ENCODE peak calls at places on chromosome 4, in four cellular contexts. One of them, this sample, is unnamed.

GRCh38 chr4:69874507-69874906 is 14.6 kb upstream of the SULT1E1 start:
- DNase-seq in adipocyte: no peak
- DNase-seq in right atrium auricular region: no peak
- DNase-seq in brain microvascular endothelial cell: no peak
- DNase-seq in this sample: no peak

GRCh38 chr4:96347582-96347981 is 507.7 kb downstream of the PDHA2 start:
- DNase-seq in brain microvascular endothelial cell: peak
- DNase-seq in adipocyte: peak
- DNase-seq in right atrium auricular region: no peak
- DNase-seq in this sample: no peak

GRCh38 chr4:186188107-186188506 is 3.3 kb upstream of the CYP4V2 start:
- DNase-seq in brain microvascular endothelial cell: no peak
- DNase-seq in adipocyte: no peak
- DNase-seq in right atrium auricular region: no peak
- DNase-seq in this sample: no peak

GRCh38 chr4:151671541-151672059 is 89.2 kb downstream of the GATB start:
- DNase-seq in brain microvascular endothelial cell: no peak
- DNase-seq in right atrium auricular region: no peak
- DNase-seq in adipocyte: no peak
- DNase-seq in this sample: no peak

GRCh38 chr4:17817027-17817426 is 6.2 kb downstream of the NCAPG start:
- DNase-seq in adipocyte: peak
- DNase-seq in brain microvascular endothelial cell: peak
- DNase-seq in right atrium auricular region: no peak
- DNase-seq in this sample: no peak

GRCh38 chr4:151690884-151691283 is 69.9 kb downstream of the GATB start:
- DNase-seq in adipocyte: peak
- DNase-seq in right atrium auricular region: no peak
- DNase-seq in brain microvascular endothelial cell: no peak
- DNase-seq in this sample: no peak

GRCh38 chr4:2798399-2799301 is 5.8 kb downstream of the SH3BP2 start:
- DNase-seq in right atrium auricular region: no peak
- DNase-seq in brain microvascular endothelial cell: no peak
- DNase-seq in adipocyte: no peak
- DNase-seq in this sample: peak

GRCh38 chr4:94532016-94532789 is 80.5 kb downstream of the PDLIM5 start:
- DNase-seq in right atrium auricular region: no peak
- DNase-seq in brain microvascular endothelial cell: peak
- DNase-seq in adipocyte: peak
- DNase-seq in this sample: no peak

GRCh38 chr4:2051086-2051485 is 8.0 kb upstream of the NAT8L start:
- DNase-seq in brain microvascular endothelial cell: no peak
- DNase-seq in adipocyte: no peak
- DNase-seq in right atrium auricular region: no peak
- DNase-seq in this sample: peak

GRCh38 chr4:75723117-75723801 is 1.1 kb upstream of the USO1 start:
- DNase-seq in adipocyte: peak
- DNase-seq in right atrium auricular region: no peak
- DNase-seq in brain microvascular endothelial cell: peak
- DNase-seq in this sample: no peak

GRCh38 chr4:122577808-122578781 is 42.8 kb downstream of the IL21 start:
- DNase-seq in brain microvascular endothelial cell: peak
- DNase-seq in right atrium auricular region: no peak
- DNase-seq in adipocyte: peak
- DNase-seq in this sample: no peak

GRCh38 chr4:2805712-2806391 is 13.0 kb downstream of the SH3BP2 start:
- DNase-seq in brain microvascular endothelial cell: no peak
- DNase-seq in adipocyte: no peak
- DNase-seq in right atrium auricular region: no peak
- DNase-seq in this sample: no peak

GRCh38 chr4:153222162-153222789 is 18.0 kb downstream of the TRIM2 start:
- DNase-seq in right atrium auricular region: peak
- DNase-seq in adipocyte: peak
- DNase-seq in brain microvascular endothelial cell: peak
- DNase-seq in this sample: peak

GRCh38 chr4:37475087-37475486 is 211.1 kb downstream of the RELL1 start:
- DNase-seq in brain microvascular endothelial cell: no peak
- DNase-seq in adipocyte: no peak
- DNase-seq in right atrium auricular region: no peak
- DNase-seq in this sample: no peak